ENCODE peak calls at places on chromosomes 4 and X, in nine cellular contexts. S, P, W, N, B, L, T, I and C are unnamed samples.

GRCh38 chrX:118974908-118975671 is 672 bp downstream of the LONRF3 start:
- DNase-seq in S (peak), P (peak), W (no peak), N (no peak), B (peak), L (peak), T (no peak), I (no peak), C (peak)

GRCh38 chr4:93658443-93658842 is 170.1 kb upstream of the ATOH1 start:
- DNase-seq in S (no peak), P (no peak), W (no peak), N (no peak), B (no peak), L (no peak), T (no peak), I (no peak), C (no peak)

GRCh38 chr4:122777846-122778501 is 45.5 kb downstream of the BBS12 start:
- DNase-seq in S (no peak), P (peak), W (no peak), N (peak), B (no peak), L (no peak), T (peak), I (no peak), C (peak)

GRCh38 chr4:751676-752075 is 46.0 kb downstream of the PCGF3 start:
- DNase-seq in S (no peak), P (peak), W (no peak), N (no peak), B (no peak), L (no peak), T (peak), I (no peak), C (peak)

GRCh38 chr4:155766544-155766943 is 7.7 kb downstream of the GUCY1B1 start:
- DNase-seq in S (no peak), P (no peak), W (no peak), N (no peak), B (no peak), L (no peak), T (no peak), I (no peak), C (no peak)

GRCh38 chrX:29792335-29792734 is 423.0 kb upstream of the MAGEB2 start:
- DNase-seq in S (no peak), P (peak), W (no peak), N (no peak), B (no peak), L (no peak), T (no peak), I (no peak), C (no peak)

GRCh38 chrX:151722241-151722846 is 6.5 kb downstream of the FATE1 start:
- DNase-seq in S (peak), P (no peak), W (no peak), N (peak), B (no peak), L (peak), T (peak), I (no peak), C (no peak)

GRCh38 chrX:47587091-47587891 is 5.1 kb downstream of the TIMP1 start:
- DNase-seq in S (no peak), P (peak), W (no peak), N (no peak), B (peak), L (no peak), T (no peak), I (no peak), C (peak)

GRCh38 chr4:54063224-54063623 is 1.2 kb downstream of the CHIC2 start:
- DNase-seq in S (no peak), P (peak), W (no peak), N (peak), B (no peak), L (no peak), T (peak), I (no peak), C (peak)

GRCh38 chr4:174423257-174423944 is 98.9 kb downstream of the HPGD start:
- DNase-seq in S (peak), P (peak), W (peak), N (peak), B (no peak), L (no peak), T (peak), I (no peak), C (peak)

GRCh38 chr4:10003666-10004065 is 17.6 kb downstream of the SLC2A9 start:
- DNase-seq in S (no peak), P (no peak), W (no peak), N (no peak), B (no peak), L (no peak), T (no peak), I (no peak), C (no peak)

GRCh38 chr4:140996757-140997156 is 136.5 kb downstream of the RNF150 start:
- DNase-seq in S (no peak), P (peak), W (no peak), N (peak), B (no peak), L (no peak), T (peak), I (no peak), C (peak)

GRCh38 chr4:83109480-83110221 is 4.9 kb downstream of the PLAC8 start:
- DNase-seq in S (peak), P (no peak), W (peak), N (peak), B (no peak), L (peak), T (peak), I (no peak), C (no peak)

GRCh38 chr4:53653484-53654053 is 62.3 kb upstream of the LNX1 start:
- DNase-seq in S (peak), P (peak), W (no peak), N (peak), B (no peak), L (no peak), T (peak), I (no peak), C (peak)

GRCh38 chr4:74394476-74395136 is 29.7 kb downstream of the EREG start:
- DNase-seq in S (peak), P (peak), W (no peak), N (no peak), B (no peak), L (no peak), T (peak), I (no peak), C (no peak)

GRCh38 chr4:118270492-118270891 is 82.3 kb downstream of the PRSS12 start:
- DNase-seq in S (peak), P (peak), W (peak), N (peak), B (no peak), L (no peak), T (peak), I (no peak), C (peak)

GRCh38 chr4:81031389-81032173 is 1.1 kb downstream of the BMP3 start:
- DNase-seq in S (peak), P (no peak), W (no peak), N (no peak), B (no peak), L (peak), T (no peak), I (no peak), C (no peak)

GRCh38 chr4:94349193-94349592 is 6.6 kb upstream of the HPGDS start:
- DNase-seq in S (no peak), P (peak), W (no peak), N (no peak), B (no peak), L (no peak), T (peak), I (no peak), C (no peak)

GRCh38 chrX:10415704-10416001 is 204.7 kb downstream of the MID1 start:
- DNase-seq in S (no peak), P (peak), W (no peak), N (peak), B (no peak), L (no peak), T (peak), I (no peak), C (no peak)

GRCh38 chr4:126071346-126072333 is 756.9 kb downstream of the FAT4 start:
- DNase-seq in S (no peak), P (peak), W (no peak), N (peak), B (no peak), L (no peak), T (peak), I (no peak), C (peak)

GRCh38 chr4:172786039-172786792 is 382.4 kb upstream of the GALNT7 start:
- DNase-seq in S (no peak), P (peak), W (no peak), N (no peak), B (no peak), L (no peak), T (peak), I (no peak), C (peak)

GRCh38 chrX:149937881-149938426 is 337 bp downstream of the EOLA2 start:
- DNase-seq in S (no peak), P (peak), W (no peak), N (no peak), B (peak), L (peak), T (peak), I (no peak), C (no peak)

GRCh38 chr4:120718979-120719566 is 203.5 kb downstream of the PRDM5 start:
- DNase-seq in S (peak), P (peak), W (no peak), N (peak), B (no peak), L (peak), T (peak), I (peak), C (peak)

GRCh38 chr4:141713771-141714445 is 77.5 kb downstream of the IL15 start:
- DNase-seq in S (no peak), P (peak), W (peak), N (peak), B (no peak), L (no peak), T (peak), I (no peak), C (peak)

GRCh38 chr4:164621886-164622521 is 131.9 kb upstream of the SMIM31 start:
- DNase-seq in S (no peak), P (no peak), W (peak), N (no peak), B (no peak), L (no peak), T (no peak), I (no peak), C (peak)

GRCh38 chrX:153580700-153581386 is 18.1 kb downstream of the CCNQ start:
- DNase-seq in S (peak), P (no peak), W (no peak), N (no peak), B (no peak), L (peak), T (no peak), I (no peak), C (peak)

GRCh38 chr4:146292508-146292907 is 78.2 kb downstream of the REELD1 start:
- DNase-seq in S (no peak), P (no peak), W (no peak), N (no peak), B (no peak), L (no peak), T (no peak), I (no peak), C (no peak)

GRCh38 chr4:146477054-146477453 is 44.7 kb downstream of the SLC10A7 start:
- DNase-seq in S (no peak), P (peak), W (no peak), N (no peak), B (no peak), L (no peak), T (peak), I (no peak), C (no peak)

GRCh38 chr4:89204624-89205023 is 93.3 kb downstream of the TIGD2 start:
- DNase-seq in S (no peak), P (peak), W (no peak), N (no peak), B (no peak), L (no peak), T (peak), I (no peak), C (peak)

GRCh38 chr4:47704693-47705325 is 133.1 kb downstream of the CORIN start:
- DNase-seq in S (peak), P (peak), W (peak), N (peak), B (no peak), L (peak), T (peak), I (peak), C (peak)

GRCh38 chrX:111100191-111100590 is 4.2 kb downstream of the PAK3 start:
- DNase-seq in S (peak), P (peak), W (peak), N (peak), B (no peak), L (peak), T (peak), I (no peak), C (peak)

GRCh38 chrX:46912673-46913491 is 661 bp downstream of the JADE3 start:
- DNase-seq in S (peak), P (peak), W (no peak), N (peak), B (no peak), L (peak), T (peak), I (no peak), C (peak)

GRCh38 chr4:67853336-67853735 is 30.5 kb downstream of the TMPRSS11D start:
- DNase-seq in S (no peak), P (no peak), W (no peak), N (no peak), B (no peak), L (no peak), T (no peak), I (no peak), C (no peak)

GRCh38 chrX:84729809-84730208 is 227.6 kb upstream of the HDX start:
- DNase-seq in S (peak), P (peak), W (no peak), N (peak), B (no peak), L (peak), T (peak), I (peak), C (peak)

GRCh38 chrX:109344666-109345065 is 137.2 kb downstream of the GUCY2F start:
- DNase-seq in S (no peak), P (no peak), W (no peak), N (no peak), B (no peak), L (no peak), T (peak), I (no peak), C (no peak)

GRCh38 chr4:119025440-119025839 is 110.2 kb upstream of the MYOZ2 start:
- DNase-seq in S (peak), P (peak), W (peak), N (peak), B (no peak), L (no peak), T (peak), I (no peak), C (peak)

GRCh38 chr4:69881173-69881773 is 21.3 kb upstream of the SULT1E1 start:
- DNase-seq in S (peak), P (peak), W (peak), N (peak), B (no peak), L (peak), T (peak), I (peak), C (peak)

DNA sequence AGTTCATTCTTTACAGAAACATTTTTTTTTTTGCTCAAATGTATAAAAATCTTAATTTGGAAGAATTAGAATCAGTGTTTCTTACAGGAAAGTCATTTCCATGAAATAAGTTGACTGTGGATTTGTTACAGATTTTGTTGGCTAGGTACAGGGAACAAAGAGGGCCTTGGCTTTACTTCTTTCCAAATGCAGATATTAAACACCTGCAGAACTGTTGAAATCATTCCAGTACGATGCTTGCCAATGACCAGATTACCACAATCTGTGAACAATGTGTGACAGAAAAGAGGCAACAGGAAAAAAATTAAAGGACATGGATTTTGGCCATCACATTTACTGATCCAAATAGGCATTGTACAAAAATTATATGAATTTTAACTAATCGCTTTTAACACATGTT is 70.8 kb downstream of the ANXA10 start:
- DNase-seq in S (no peak), P (no peak), W (no peak), N (no peak), B (no peak), L (no peak), T (no peak), I (no peak), C (no peak)
- TF ChIP-seq CTCF in S (no peak), P (no peak), W (no peak), N (no peak), B (no peak), L (no peak), T (no peak), I (no peak), C (no peak)

GRCh38 chr4:16508968-16509367 is 282.7 kb upstream of the TAPT1 start:
- DNase-seq in S (no peak), P (peak), W (no peak), N (no peak), B (no peak), L (no peak), T (no peak), I (no peak), C (no peak)
- TF ChIP-seq CTCF in S (no peak), P (peak), W (no peak), N (peak), B (no peak), L (peak), T (peak), I (peak), C (peak)

GRCh38 chr4:113972781-113973180 is 6.7 kb downstream of the ARSJ start:
- DNase-seq in S (no peak), P (no peak), W (no peak), N (no peak), B (no peak), L (no peak), T (no peak), I (no peak), C (no peak)

GRCh38 chr4:113975578-113975977 is 3.9 kb downstream of the ARSJ start:
- DNase-seq in S (no peak), P (no peak), W (no peak), N (no peak), B (no peak), L (no peak), T (no peak), I (no peak), C (no peak)

GRCh38 chr4:113974467-113974866 is 5.0 kb downstream of the ARSJ start:
- DNase-seq in S (no peak), P (no peak), W (no peak), N (no peak), B (no peak), L (no peak), T (no peak), I (no peak), C (no peak)

GRCh38 chr4:113971706-113972360 is 7.6 kb downstream of the ARSJ start:
- DNase-seq in S (no peak), P (peak), W (no peak), N (peak), B (no peak), L (no peak), T (no peak), I (no peak), C (no peak)

GRCh38 chr4:113973349-113973748 is 6.1 kb downstream of the ARSJ start:
- DNase-seq in S (no peak), P (no peak), W (no peak), N (no peak), B (no peak), L (no peak), T (no peak), I (no peak), C (no peak)
- TF ChIP-seq CTCF in S (no peak), P (no peak), W (no peak), N (no peak), B (no peak), L (no peak), T (no peak), I (no peak), C (no peak)

GRCh38 chr4:186724861-186725419 is 1.3 kb upstream of the FAT1 start:
- DNase-seq in S (peak), P (peak), W (peak), N (peak), B (no peak), L (peak), T (peak), I (no peak), C (peak)

GRCh38 chr4:186724048-186724860 is 598 bp upstream of the FAT1 start:
- DNase-seq in S (peak), P (no peak), W (peak), N (peak), B (peak), L (peak), T (peak), I (no peak), C (peak)

GRCh38 chr4:186726440-186727148 is 2.9 kb upstream of the FAT1 start:
- DNase-seq in S (peak), P (peak), W (peak), N (peak), B (peak), L (peak), T (peak), I (no peak), C (peak)

GRCh38 chr4:186726150-186726439 is 2.4 kb upstream of the FAT1 start:
- DNase-seq in S (no peak), P (no peak), W (no peak), N (no peak), B (no peak), L (no peak), T (no peak), I (no peak), C (no peak)

GRCh38 chr4:186725422-186726149 is 1.9 kb upstream of the FAT1 start:
- DNase-seq in S (peak), P (peak), W (peak), N (peak), B (peak), L (peak), T (peak), I (no peak), C (peak)
- TF ChIP-seq CTCF in S (peak), P (peak), W (peak), N (peak), B (peak), L (peak), T (peak), I (no peak), C (peak)

DNA sequence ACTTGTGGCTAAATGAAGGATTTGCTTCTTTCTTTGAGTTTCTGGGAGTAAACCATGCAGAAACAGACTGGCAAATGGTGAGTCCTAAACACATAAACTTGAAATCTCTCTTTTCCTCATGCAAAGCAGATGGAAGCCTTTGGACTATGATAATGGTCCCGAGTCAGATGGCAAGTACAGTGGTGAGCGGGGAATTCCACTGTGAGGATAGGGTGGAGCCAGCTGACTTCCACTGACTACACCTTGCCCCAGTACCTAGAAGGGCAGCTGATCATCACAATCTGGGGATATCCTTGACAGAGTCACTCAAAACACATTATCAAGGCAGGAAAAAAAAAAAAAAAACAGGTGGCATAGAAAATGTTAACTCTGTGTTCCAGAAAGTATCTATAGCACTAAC is 34.3 kb downstream of the ENPEP start:
- DNase-seq in S (peak), P (no peak), W (no peak), N (no peak), B (no peak), L (no peak), T (no peak), I (no peak), C (no peak)
- TF ChIP-seq CTCF in S (no peak), P (no peak), W (no peak), N (no peak), B (no peak), L (no peak), T (no peak), I (no peak), C (no peak)

GRCh38 chr4:56764206-56764605 is 57.3 kb downstream of the SPINK2 start:
- DNase-seq in S (no peak), P (no peak), W (no peak), N (no peak), B (no peak), L (no peak), T (no peak), I (no peak), C (no peak)

GRCh38 chr4:56757821-56758400 is 63.6 kb downstream of the SPINK2 start:
- DNase-seq in S (peak), P (peak), W (peak), N (peak), B (peak), L (peak), T (peak), I (peak), C (peak)

GRCh38 chr4:56764775-56765174 is 56.7 kb downstream of the SPINK2 start:
- DNase-seq in S (no peak), P (peak), W (no peak), N (peak), B (no peak), L (no peak), T (peak), I (no peak), C (peak)

GRCh38 chr4:56760194-56760593 is 61.3 kb downstream of the SPINK2 start:
- DNase-seq in S (peak), P (no peak), W (no peak), N (no peak), B (no peak), L (no peak), T (no peak), I (no peak), C (no peak)

GRCh38 chr4:56762484-56763250 is 58.8 kb downstream of the SPINK2 start:
- DNase-seq in S (no peak), P (no peak), W (no peak), N (no peak), B (no peak), L (no peak), T (no peak), I (no peak), C (no peak)
- TF ChIP-seq CTCF in S (no peak), P (no peak), W (no peak), N (no peak), B (no peak), L (no peak), T (no peak), I (no peak), C (no peak)

GRCh38 chr4:127875791-127876190 is 4.9 kb upstream of the PLK4 start:
- DNase-seq in S (no peak), P (no peak), W (no peak), N (peak), B (no peak), L (no peak), T (no peak), I (no peak), C (no peak)

GRCh38 chr4:127880764-127881564 is at the start of gene PLK4:
- DNase-seq in S (peak), P (peak), W (peak), N (peak), B (peak), L (peak), T (peak), I (peak), C (peak)

GRCh38 chr4:127881565-127881869 is 824 bp downstream of the PLK4 start:
- DNase-seq in S (no peak), P (no peak), W (no peak), N (no peak), B (no peak), L (no peak), T (no peak), I (no peak), C (no peak)
- TF ChIP-seq CTCF in S (no peak), P (no peak), W (no peak), N (no peak), B (no peak), L (no peak), T (no peak), I (no peak), C (no peak)